ENCODE peak calls at places on chromosomes 2 and 18, in four cellular contexts. J, C, P and H are unnamed samples.

GRCh38 chr2:178088774-178089173 is 16.2 kb upstream of the PDE11A start:
- DNase-seq in P (no peak), C (no peak), J (no peak), H (no peak)

GRCh38 chr2:241874277-241874925 is 4.9 kb downstream of the RTP5 start:
- DNase-seq in C (no peak), J (no peak), P (no peak), H (no peak)

GRCh38 chr2:60806988-60807681 is 51.1 kb downstream of the PAPOLG start:
- DNase-seq in J (no peak), C (peak), P (peak), H (no peak)

GRCh38 chr2:216115224-216115582 is 6.1 kb downstream of the XRCC5 start:
- DNase-seq in C (peak), J (no peak), P (no peak), H (no peak)

GRCh38 chr2:61426267-61426897 is 44.5 kb downstream of the USP34 start:
- DNase-seq in J (peak), C (peak), P (peak), H (no peak)

GRCh38 chr18:70397259-70397925 is 108.5 kb downstream of the SOCS6 start:
- DNase-seq in P (no peak), J (no peak), C (no peak), H (no peak)

GRCh38 chr2:55422876-55423275 is 3.2 kb upstream of the CCDC88A start:
- DNase-seq in J (no peak), C (no peak), P (no peak), H (no peak)

GRCh38 chr2:84875213-84875560 is 5.7 kb downstream of the TRABD2A start:
- DNase-seq in J (no peak), P (no peak), C (no peak), H (no peak)

GRCh38 chr18:13530879-13531387 is 195.4 kb downstream of the FAM210A start:
- DNase-seq in P (peak), J (peak), C (peak), H (no peak)